ENCODE peak calls at places on chromosomes 12 and 14, in eight cellular contexts. X is GM23338, M is breast epithelium, W is transverse colon, G is GM12878, E is H1, O is HCT116, H is suprapubic skin. S is an unnamed sample.
A peak's percentile ranks its signal among the peaks of the same experiment; 100 is the strongest.

GRCh38 chr12:92530706-92531105 is 172.1 kb upstream of the PLEKHG7 start:
- DNase-seq in M (no peak), E (no peak), G (no peak), O (no peak), H (no peak), W (no peak), X (no peak), S (no peak)

GRCh38 chr12:90510948-90511347 is 444.0 kb downstream of the CCER1 start:
- DNase-seq in M (no peak), W (no peak), O (no peak), G (no peak), E (no peak), X (no peak), H (no peak), S (no peak)

GRCh38 chr12:67151891-67152290 is 117.3 kb upstream of the CAND1 start:
- DNase-seq in W (no peak), X (no peak), H (no peak), G (no peak), O (no peak), M (no peak), E (no peak), S (no peak)

GRCh38 chr12:55641595-55641994 is 4.9 kb downstream of the OR10P1 start:
- DNase-seq in H (no peak), X (no peak), G (no peak), W (no peak), O (no peak), E (no peak), M (no peak), S (no peak)

GRCh38 chr14:95562892-95563685 is 28.2 kb downstream of the GLRX5 start:
- DNase-seq in E (no peak), H (no peak), G (no peak), X (no peak), O (no peak), W (no peak), M (no peak), S (no peak)

GRCh38 chr14:26896447-26896846 is 298.6 kb upstream of the NOVA1 start:
- DNase-seq in M (no peak), H (no peak), X (no peak), E (no peak), W (no peak), O (no peak), G (no peak), S (no peak)

GRCh38 chr14:37406095-37406494 is 189.0 kb downstream of the FOXA1 start:
- DNase-seq in W (no peak), M (no peak), H (no peak), G (no peak), E (no peak), O (no peak), X (no peak), S (no peak)

GRCh38 chr14:34065690-34066391 is 115.0 kb upstream of the EGLN3 start:
- DNase-seq in M (no peak), E (no peak), X (no peak), O (no peak), W (no peak), H (no peak), G (no peak), S (no peak)

GRCh38 chr12:89988156-89988555 is 279.5 kb upstream of the ATP2B1 start:
- DNase-seq in W (no peak), H (no peak), E (no peak), M (no peak), O (no peak), G (no peak), X (no peak), S (no peak)

GRCh38 chr12:14970467-14970866 is 2.4 kb upstream of the PDE6H start:
- DNase-seq in E (no peak), H (no peak), G (no peak), X (no peak), W (no peak), M (no peak), O (no peak), S (no peak)

GRCh38 chr14:24052656-24053547 is 1.1 kb downstream of the CARMIL3 start:
- DNase-seq in X (no peak), W (no peak), G (no peak), M (no peak), E (no peak), H (peak; percentile 51), O (no peak), S (no peak)

GRCh38 chr12:42758806-42759205 is 169.3 kb upstream of the PRICKLE1 start:
- DNase-seq in O (no peak), M (no peak), H (no peak), G (no peak), W (no peak), X (no peak), E (no peak), S (no peak)

GRCh38 chr12:132471011-132471857 is 18.7 kb upstream of the FBRSL1 start:
- DNase-seq in O (no peak), X (no peak), M (no peak), E (no peak), H (no peak), G (no peak), W (peak; percentile 40), S (no peak)

GRCh38 chr12:57498143-57498524 is 10.3 kb downstream of the MARS1 start:
- DNase-seq in O (no peak), E (peak; percentile 56), M (no peak), X (peak; percentile 68), W (no peak), H (no peak), G (no peak), S (no peak)
- TF ChIP-seq CTCF in O (no peak), E (peak; percentile 23), M (no peak), X (peak; percentile 51), W (no peak), H (no peak), G (no peak), S (no peak)

GRCh38 chr12:3138896-3139590 is 61.9 kb downstream of the TSPAN9 start:
- DNase-seq in M (no peak), X (no peak), H (no peak), E (peak; percentile 48), G (no peak), O (no peak), W (no peak), S (no peak)

GRCh38 chr12:3141339-3142321 is 64.5 kb downstream of the TSPAN9 start:
- DNase-seq in H (no peak), X (peak; percentile 77), O (no peak), E (peak; percentile 44), G (no peak), M (no peak), W (no peak), S (no peak)

GRCh38 chr12:3140284-3140683 is 63.1 kb downstream of the TSPAN9 start:
- DNase-seq in M (no peak), O (no peak), H (no peak), X (no peak), G (no peak), E (peak; percentile 43), W (no peak), S (no peak)

GRCh38 chr12:3137814-3138445 is 60.8 kb downstream of the TSPAN9 start:
- DNase-seq in X (no peak), O (no peak), H (no peak), G (no peak), M (no peak), E (peak; percentile 46), W (no peak), S (no peak)

GRCh38 chr12:3139760-3140159 is 62.6 kb downstream of the TSPAN9 start:
- DNase-seq in H (no peak), G (no peak), M (no peak), X (no peak), W (no peak), O (no peak), E (peak; percentile 46), S (no peak)
- TF ChIP-seq POLR2AphosphoS5 in H (no peak), G (no peak), M (no peak), X (no peak), W (no peak), O (no peak), E (no peak), S (no peak)

DNA sequence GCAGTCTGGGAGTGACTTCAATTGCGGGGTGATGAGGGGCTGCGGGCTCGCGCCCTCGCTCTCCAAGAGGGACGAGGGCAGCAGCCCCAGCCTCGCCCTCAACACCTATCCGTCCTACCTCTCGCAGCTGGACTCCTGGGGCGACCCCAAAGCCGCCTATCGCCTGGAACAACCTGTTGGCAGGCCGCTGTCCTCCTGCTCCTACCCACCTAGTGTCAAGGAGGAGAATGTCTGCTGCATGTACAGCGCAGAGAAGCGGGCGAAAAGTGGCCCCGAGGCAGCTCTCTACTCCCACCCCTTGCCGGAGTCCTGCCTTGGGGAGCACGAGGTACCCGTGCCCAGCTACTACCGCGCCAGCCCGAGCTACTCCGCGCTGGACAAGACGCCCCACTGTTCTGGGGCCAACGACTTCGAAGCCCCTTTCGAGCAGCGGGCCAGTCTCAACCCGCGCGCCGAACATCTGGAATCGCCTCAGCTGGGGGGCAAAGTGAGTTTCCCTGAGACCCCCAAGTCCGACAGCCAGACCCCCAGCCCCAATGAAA is 483 bp downstream of the HOXC10 start:
- DNase-seq in H (no peak), M (no peak), E (no peak), G (no peak), W (no peak), O (no peak), X (no peak), S (no peak)
- TF ChIP-seq CTCF in H (no peak), M (no peak), E (no peak), G (no peak), W (no peak), O (no peak), X (no peak), S (no peak)

GRCh38 chr12:32115404-32116104 is 8.9 kb downstream of the BICD1 start:
- DNase-seq in H (peak; percentile 90), X (no peak), W (peak; percentile 63), G (no peak), O (peak; percentile 90), E (no peak), M (peak; percentile 63), S (no peak)
- TF ChIP-seq POLR2AphosphoS5 in H (no peak), X (no peak), W (peak; percentile 46), G (no peak), O (peak; percentile 72), E (no peak), M (peak; percentile 25), S (no peak)

S was measured in vagina.